ENCODE peak calls at places on chromosomes 4 and X, in four cellular contexts. G, W, Q and A are unnamed samples.
A peak's percentile ranks its signal among the peaks of the same experiment; 100 is the strongest.

GRCh38 chrX:131675596-131676194 is 131.8 kb downstream of the OR13H1 start:
- DNase-seq in W (no peak), G (peak; percentile 38), Q (peak; percentile 49), A (peak; percentile 27)

GRCh38 chr4:18318682-18319410 is 297.3 kb upstream of the LCORL start:
- DNase-seq in W (no peak), Q (no peak), G (peak; percentile 93), A (no peak)

GRCh38 chrX:3144651-3145050 is 103.4 kb downstream of the ARSF start:
- DNase-seq in Q (no peak), G (no peak), W (no peak), A (no peak)

GRCh38 chr4:56307423-56307822 is 79.9 kb downstream of the AASDH start:
- DNase-seq in Q (no peak), G (peak; percentile 88), W (no peak), A (no peak)

GRCh38 chr4:186727149-186727976 is 3.7 kb upstream of the FAT1 start:
- DNase-seq in Q (peak; percentile 84), W (no peak), G (no peak), A (no peak)

GRCh38 chrX:40111868-40112267 is 14.1 kb upstream of the BCOR start:
- DNase-seq in G (no peak), Q (no peak), W (no peak), A (no peak)

GRCh38 chrX:133350751-133351150 is 64.5 kb downstream of the GPC4 start:
- DNase-seq in Q (no peak), G (no peak), W (no peak), A (no peak)

GRCh38 chr4:14695411-14695810 is 306.9 kb upstream of the CPEB2 start:
- DNase-seq in W (no peak), G (no peak), Q (peak; percentile 19), A (no peak)

GRCh38 chrX:12401252-12401651 is 263.0 kb downstream of the FRMPD4 start:
- DNase-seq in W (no peak), G (no peak), Q (no peak), A (no peak)

GRCh38 chr4:26753642-26754041 is 107.0 kb upstream of the STIM2 start:
- DNase-seq in W (no peak), Q (no peak), G (peak; percentile 55), A (no peak)

GRCh38 chr4:184900184-184900583 is 74.4 kb upstream of the ACSL1 start:
- DNase-seq in G (peak; percentile 74), Q (no peak), W (no peak), A (no peak)

GRCh38 chrX:16999275-16999674 is 52.8 kb downstream of the REPS2 start:
- DNase-seq in Q (no peak), G (no peak), W (no peak), A (no peak)

GRCh38 chrX:16993791-16994318 is 47.4 kb downstream of the REPS2 start:
- DNase-seq in G (peak; percentile 6), W (no peak), Q (peak; percentile 6), A (peak; percentile 31)

GRCh38 chrX:16992902-16993301 is 46.4 kb downstream of the REPS2 start:
- DNase-seq in G (no peak), Q (no peak), W (no peak), A (no peak)

GRCh38 chrX:17000751-17001150 is 54.3 kb downstream of the REPS2 start:
- DNase-seq in Q (no peak), G (no peak), W (no peak), A (no peak)

DNA sequence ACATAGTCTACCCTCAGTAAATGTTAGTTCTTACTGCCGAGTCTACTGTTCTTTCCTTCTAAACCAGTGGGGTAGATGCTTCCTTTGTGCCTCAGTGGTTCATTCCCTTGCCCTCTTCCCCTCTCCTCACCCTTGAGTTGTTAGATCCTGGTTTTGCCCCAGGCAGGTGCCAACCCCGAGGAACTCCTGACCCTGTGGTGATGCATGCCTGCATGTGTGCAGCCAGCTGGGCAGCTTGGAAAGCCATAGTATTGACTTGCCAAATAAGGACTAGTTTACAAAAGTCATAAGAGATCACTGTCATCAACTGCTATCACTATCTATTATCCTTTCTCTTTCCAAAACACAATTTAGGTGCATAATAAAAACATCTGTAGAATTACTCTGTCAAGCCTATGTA is 50.9 kb downstream of the REPS2 start:
- DNase-seq in G (no peak), W (no peak), Q (no peak), A (no peak)
- H2BK5ac ChIP-seq in G (no peak overlapping the region), W (no peak overlapping the region), Q (no peak overlapping the region), A (no peak overlapping the region)

DNA sequence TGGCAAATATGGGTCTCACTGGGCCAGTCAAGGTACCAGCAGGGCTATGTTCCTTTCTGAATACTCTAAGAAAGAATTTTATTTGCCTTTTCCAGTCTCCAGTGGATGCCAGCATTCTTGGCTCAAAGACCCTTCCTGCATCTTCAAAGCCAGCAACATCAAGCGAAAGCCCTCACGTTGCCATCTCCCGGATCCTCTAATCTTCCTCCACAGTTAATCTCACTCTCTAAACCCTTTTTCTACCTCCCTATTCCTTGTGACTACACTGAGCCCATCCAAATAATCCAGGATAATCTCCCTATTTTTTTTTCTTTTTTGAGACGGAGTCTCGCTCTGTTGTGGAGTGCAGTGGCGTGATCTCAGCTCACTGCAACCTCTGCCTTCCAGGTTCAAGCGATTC is 23.4 kb downstream of the RFC1 start:
- DNase-seq in G (no peak), W (no peak), Q (no peak), A (no peak)
- H3K79me2 ChIP-seq in G (no peaks in the 10 kb centered on the region), W (no peaks in the 10 kb centered on the region), Q (peaks cover 5% of the 10 kb centered on the region), A (peaks cover 4% of the 10 kb centered on the region)

DNA sequence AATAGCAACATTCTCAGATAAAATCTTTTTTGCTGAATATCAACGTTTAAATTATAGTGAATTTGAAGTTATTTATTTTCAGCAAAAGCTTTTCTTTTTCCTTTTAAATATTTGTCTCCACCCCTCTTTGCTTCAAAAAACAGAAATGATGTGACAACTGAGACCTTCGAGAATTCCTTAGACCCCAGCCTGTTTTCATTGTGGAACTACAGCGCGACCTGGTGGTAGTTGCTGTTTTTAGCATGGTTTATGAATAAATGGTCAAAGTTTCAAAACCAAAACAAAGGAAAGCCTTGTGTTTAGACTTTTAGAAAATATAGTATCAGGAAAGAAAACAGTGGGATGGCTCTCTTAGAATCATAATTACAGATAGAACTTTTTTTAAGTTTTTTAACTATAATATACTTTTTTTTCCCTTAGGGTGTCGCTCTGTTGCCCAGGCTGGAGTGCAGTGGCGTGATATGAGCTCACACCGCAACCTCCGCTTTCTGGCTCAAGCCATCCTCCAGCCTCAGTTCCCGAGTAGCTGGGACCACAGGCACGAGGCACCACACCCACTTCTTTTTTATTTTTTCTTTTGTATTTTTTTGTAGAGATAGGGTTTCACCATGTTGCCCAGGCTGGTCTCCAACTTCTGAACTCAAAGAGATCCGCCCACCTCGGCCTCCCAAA is 26.8 kb upstream of the TMEM184C start:
- DNase-seq in W (peak; percentile 82), G (peak; percentile 80), Q (peak; percentile 75), A (peak; percentile 51)
- H2BK5ac ChIP-seq in W (no peak overlapping the region), G (peak overlapping the region; percentile 76), Q (no peak overlapping the region), A (no peak overlapping the region)

GRCh38 chr4:48641401-48641800 is 138.7 kb downstream of the FRYL start:
- DNase-seq in W (no peak), G (no peak), Q (no peak), A (no peak)
- H3K79me2 ChIP-seq in W (no peaks in the 10 kb centered on the region), G (no peaks in the 10 kb centered on the region), Q (no peaks in the 10 kb centered on the region), A (no peaks in the 10 kb centered on the region)

GRCh38 chr4:113222431-113222979 is 173.1 kb downstream of the ANK2 start:
- DNase-seq in Q (no peak), G (no peak), W (no peak), A (no peak)

GRCh38 chr4:113223001-113223400 is 173.5 kb downstream of the ANK2 start:
- DNase-seq in W (no peak), Q (no peak), G (no peak), A (no peak)

GRCh38 chr4:113222006-113222405 is 172.6 kb downstream of the ANK2 start:
- DNase-seq in W (no peak), Q (peak; percentile 19), G (peak; percentile 1), A (no peak)
- H2BK5ac ChIP-seq in W (no peak overlapping the region), Q (no peak overlapping the region), G (no peak overlapping the region), A (no peak overlapping the region)